ENCODE peak calls at places on chromosomes 5 and 9, in nine cellular contexts. T is SK-N-MC, H is prostate gland, V is SK-N-SH, W is H1, Y is stomach, A is K562, M is HepG2, K is HCT116. J is an unnamed sample.

GRCh38 chr9:98216391-98216790 is 24.0 kb upstream of the CORO2A start:
- DNase-seq in T (no peak), H (no peak), V (no peak), W (no peak), Y (no peak), A (no peak), M (no peak), K (no peak), J (peak)

GRCh38 chr9:110307191-110307590 is 30.5 kb downstream of the TXNDC8 start:
- DNase-seq in T (no peak), H (no peak), V (no peak), W (no peak), Y (no peak), A (no peak), M (no peak), K (no peak), J (no peak)

GRCh38 chr9:98191615-98192502 is 578 bp downstream of the CORO2A start:
- DNase-seq in T (no peak), H (peak), V (peak), W (peak), Y (peak), A (peak), M (no peak), K (no peak), J (peak)

GRCh38 chr9:119365291-119366027 is 3.8 kb downstream of the BRINP1 start:
- DNase-seq in T (peak), H (peak), V (peak), W (peak), Y (no peak), A (peak), M (peak), K (no peak), J (no peak)

GRCh38 chr9:26483991-26484390 is 408.6 kb downstream of the CAAP1 start:
- DNase-seq in T (no peak), H (no peak), V (no peak), W (no peak), Y (no peak), A (no peak), M (no peak), K (no peak), J (no peak)

GRCh38 chr9:2126331-2126789 is 111.2 kb downstream of the SMARCA2 start:
- DNase-seq in T (no peak), H (no peak), V (no peak), W (no peak), Y (no peak), A (no peak), M (no peak), K (no peak), J (no peak)

GRCh38 chr9:91843623-91844111 is 106.4 kb downstream of the ROR2 start:
- DNase-seq in T (no peak), H (no peak), V (peak), W (no peak), Y (peak), A (no peak), M (no peak), K (no peak), J (peak)

GRCh38 chr9:135992486-135993408 is 31.6 kb upstream of the UBAC1 start:
- DNase-seq in T (no peak), H (peak), V (peak), W (peak), Y (peak), A (peak), M (peak), K (no peak), J (peak)

GRCh38 chr9:19994296-19994695 is 205.5 kb upstream of the SLC24A2 start:
- DNase-seq in T (no peak), H (no peak), V (no peak), W (no peak), Y (no peak), A (no peak), M (no peak), K (no peak), J (no peak)

GRCh38 chr5:103561670-103562069 is 919 bp downstream of the NUDT12 start:
- DNase-seq in T (no peak), H (no peak), V (no peak), W (no peak), Y (no peak), A (peak), M (no peak), K (no peak), J (no peak)

GRCh38 chr5:128081111-128081865 is 2.3 kb upstream of the SLC12A2 start:
- DNase-seq in T (no peak), H (no peak), V (peak), W (no peak), Y (no peak), A (peak), M (no peak), K (peak), J (no peak)

GRCh38 chr5:53262348-53262970 is 152.9 kb upstream of the MOCS2 start:
- DNase-seq in T (no peak), H (no peak), V (peak), W (no peak), Y (peak), A (peak), M (peak), K (peak), J (no peak)

GRCh38 chr5:181211208-181211607 is 6.2 kb upstream of the TRIM7 start:
- DNase-seq in T (no peak), H (no peak), V (no peak), W (no peak), Y (no peak), A (no peak), M (no peak), K (no peak), J (no peak)

GRCh38 chr5:14292766-14293165 is 149.6 kb downstream of the TRIO start:
- DNase-seq in T (no peak), H (no peak), V (no peak), W (no peak), Y (no peak), A (no peak), M (no peak), K (no peak), J (no peak)

GRCh38 chr5:88825782-88826110 is 57.2 kb downstream of the MEF2C start:
- DNase-seq in T (no peak), H (no peak), V (no peak), W (no peak), Y (no peak), A (no peak), M (no peak), K (no peak), J (no peak)

GRCh38 chr9:115668506-115668905 is 485.1 kb upstream of the PAPPA start:
- DNase-seq in T (no peak), H (no peak), V (no peak), W (no peak), Y (no peak), A (no peak), M (no peak), K (no peak), J (no peak)

GRCh38 chr9:134634667-134635230 is 6.9 kb upstream of the COL5A1 start:
- DNase-seq in T (no peak), H (no peak), V (no peak), W (no peak), Y (no peak), A (no peak), M (no peak), K (no peak), J (peak)

GRCh38 chr9:14831661-14832060 is 78.6 kb downstream of the FREM1 start:
- DNase-seq in T (no peak), H (no peak), V (no peak), W (no peak), Y (no peak), A (no peak), M (no peak), K (no peak), J (no peak)

GRCh38 chr9:135506327-135507103 is 6.0 kb downstream of the MRPS2 start:
- DNase-seq in T (no peak), H (no peak), V (peak), W (peak), Y (no peak), A (peak), M (no peak), K (no peak), J (peak)

GRCh38 chr5:144194148-144194547 is 23.5 kb downstream of the KCTD16 start:
- DNase-seq in T (no peak), H (no peak), V (no peak), W (no peak), Y (no peak), A (no peak), M (no peak), K (no peak), J (no peak)

GRCh38 chr9:99192786-99193465 is 28.8 kb downstream of the ALG2 start:
- DNase-seq in T (no peak), H (no peak), V (no peak), W (no peak), Y (no peak), A (no peak), M (no peak), K (no peak), J (no peak)

GRCh38 chr5:129664336-129664937 is 83.5 kb upstream of the MINAR2 start:
- DNase-seq in T (peak), H (no peak), V (peak), W (peak), Y (peak), A (peak), M (peak), K (peak), J (no peak)

GRCh38 chr5:171336486-171337206 is 27.6 kb downstream of the TLX3 start:
- DNase-seq in T (no peak), H (no peak), V (no peak), W (peak), Y (peak), A (no peak), M (no peak), K (peak), J (peak)

GRCh38 chr9:110257097-110257955 is 1.0 kb upstream of the TXN start:
- DNase-seq in T (no peak), H (peak), V (no peak), W (no peak), Y (peak), A (no peak), M (peak), K (no peak), J (peak)

GRCh38 chr5:6822556-6823343 is 109.5 kb downstream of the TENT4A start:
- DNase-seq in T (no peak), H (no peak), V (no peak), W (no peak), Y (no peak), A (no peak), M (no peak), K (no peak), J (no peak)

GRCh38 chr9:10411272-10411671 is 201.5 kb downstream of the PTPRD start:
- DNase-seq in T (no peak), H (no peak), V (no peak), W (no peak), Y (no peak), A (no peak), M (no peak), K (no peak), J (no peak)

GRCh38 chr9:70823284-70823683 is 298.1 kb downstream of the TRPM3 start:
- DNase-seq in T (no peak), H (no peak), V (no peak), W (no peak), Y (no peak), A (no peak), M (no peak), K (no peak), J (no peak)

GRCh38 chr5:142000709-142001484 is 11.9 kb downstream of the GNPDA1 start:
- DNase-seq in T (no peak), H (no peak), V (no peak), W (peak), Y (no peak), A (peak), M (peak), K (no peak), J (no peak)

GRCh38 chr5:134550271-134551214 is 25.1 kb downstream of the JADE2 start:
- DNase-seq in T (no peak), H (no peak), V (no peak), W (no peak), Y (peak), A (no peak), M (no peak), K (no peak), J (no peak)
- H3K27ac ChIP-seq in T (no peak), H (no peak), V (no peak), W (no peak), Y (peak), A (no peak), M (no peak), K (no peak), J (peak)

DNA sequence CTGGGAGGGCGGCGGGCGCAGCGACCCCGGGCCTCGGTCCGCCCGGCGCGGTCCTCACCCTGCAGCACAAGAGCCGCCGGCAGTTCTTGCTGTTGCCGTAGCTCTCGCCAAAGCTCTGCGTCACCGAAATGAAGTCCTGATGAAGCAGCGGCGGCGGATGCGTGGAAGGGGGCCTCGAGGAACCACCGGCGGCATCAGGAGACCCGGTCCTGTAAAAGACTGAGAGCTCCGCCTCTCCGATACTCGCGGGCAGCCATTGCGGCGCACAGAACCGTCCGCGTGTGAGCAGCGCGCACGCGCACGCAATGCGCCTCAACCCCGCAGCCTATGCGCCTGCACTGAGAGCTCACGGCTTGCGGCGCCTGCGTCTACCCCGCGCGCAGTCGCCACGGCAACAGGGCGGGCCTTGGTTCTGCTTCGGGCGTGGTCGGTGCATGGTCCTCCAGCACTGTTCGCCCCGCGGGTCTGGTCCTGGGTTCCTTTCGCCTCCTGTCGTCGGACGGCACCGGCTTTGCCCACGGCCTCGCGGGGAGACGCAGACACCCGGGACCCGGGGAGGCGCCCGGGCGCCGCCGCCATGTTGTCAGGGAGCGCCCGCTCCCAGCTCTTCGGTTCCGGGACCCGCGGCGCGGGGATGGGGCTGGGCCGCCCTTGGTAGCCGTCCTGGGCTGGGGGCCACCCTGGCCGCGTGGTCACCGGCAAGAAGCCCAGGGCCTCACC is 9.3 kb upstream of the GRIN1 start:
- DNase-seq in T (peak), H (peak), V (peak), W (peak), Y (peak), A (peak), M (peak), K (peak), J (peak)
- TF ChIP-seq POLR2AphosphoS5 in T (peak), H (peak), V (peak), W (peak), Y (peak), A (peak), M (peak), K (peak), J (peak)

DNA sequence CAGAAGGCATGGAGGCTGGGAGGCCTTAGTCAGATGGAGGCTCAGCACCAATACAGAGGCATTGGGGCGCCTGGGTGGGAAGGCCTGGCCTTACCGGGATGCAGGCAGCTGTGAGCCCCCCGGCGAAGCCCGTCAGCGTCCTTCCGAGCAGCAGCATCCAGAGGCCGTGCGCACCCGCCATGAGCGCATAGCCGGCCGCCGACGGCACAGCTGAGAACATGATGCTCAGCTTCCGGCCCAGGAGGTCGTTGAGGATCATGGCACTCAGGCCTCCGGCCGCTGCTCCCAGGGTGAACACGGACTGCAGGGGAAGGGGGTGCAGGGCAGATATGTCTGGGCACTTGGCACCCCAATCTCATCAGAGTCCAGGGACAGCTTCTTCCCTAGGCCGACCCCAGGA is 2.0 kb downstream of the SLC2A6 start:
- DNase-seq in T (no peak), H (no peak), V (no peak), W (no peak), Y (no peak), A (no peak), M (no peak), K (no peak), J (no peak)
- H3K4me3 ChIP-seq in T (no peak), H (no peak), V (no peak), W (no peak), Y (no peak), A (no peak), M (no peak), K (no peak), J (no peak)

DNA sequence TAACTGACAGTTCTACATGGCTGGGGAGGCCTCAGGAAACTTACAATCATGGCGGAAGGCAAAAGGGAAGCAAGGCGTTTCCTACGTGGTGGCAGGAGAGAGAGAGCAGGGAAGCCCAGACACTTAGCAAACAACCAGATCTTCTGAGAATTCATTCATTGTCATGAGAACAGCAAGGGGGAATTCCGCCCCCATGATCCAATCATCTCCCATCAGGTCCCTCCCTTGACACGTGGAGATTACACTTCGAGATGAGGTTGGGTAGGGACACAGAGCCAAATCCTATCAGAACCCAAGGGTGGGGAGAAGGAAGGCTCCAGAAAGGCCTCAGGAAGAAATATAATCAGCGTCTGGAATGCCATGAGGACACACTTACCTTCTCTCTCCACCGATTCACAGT is 34.3 kb downstream of the KIF4B start:
- DNase-seq in T (no peak), H (no peak), V (no peak), W (peak), Y (no peak), A (no peak), M (no peak), K (no peak), J (no peak)
- H3K27ac ChIP-seq in T (peak), H (no peak), V (no peak), W (no peak), Y (no peak), A (no peak), M (no peak), K (no peak), J (no peak)

GRCh38 chr5:176391479-176391878 is 2.9 kb downstream of the HIGD2A start:
- DNase-seq in T (no peak), H (no peak), V (no peak), W (no peak), Y (no peak), A (no peak), M (no peak), K (no peak), J (peak)
- TF ChIP-seq POLR2AphosphoS5 in T (no peak), H (no peak), V (no peak), W (no peak), Y (no peak), A (no peak), M (no peak), K (no peak), J (no peak)

DNA sequence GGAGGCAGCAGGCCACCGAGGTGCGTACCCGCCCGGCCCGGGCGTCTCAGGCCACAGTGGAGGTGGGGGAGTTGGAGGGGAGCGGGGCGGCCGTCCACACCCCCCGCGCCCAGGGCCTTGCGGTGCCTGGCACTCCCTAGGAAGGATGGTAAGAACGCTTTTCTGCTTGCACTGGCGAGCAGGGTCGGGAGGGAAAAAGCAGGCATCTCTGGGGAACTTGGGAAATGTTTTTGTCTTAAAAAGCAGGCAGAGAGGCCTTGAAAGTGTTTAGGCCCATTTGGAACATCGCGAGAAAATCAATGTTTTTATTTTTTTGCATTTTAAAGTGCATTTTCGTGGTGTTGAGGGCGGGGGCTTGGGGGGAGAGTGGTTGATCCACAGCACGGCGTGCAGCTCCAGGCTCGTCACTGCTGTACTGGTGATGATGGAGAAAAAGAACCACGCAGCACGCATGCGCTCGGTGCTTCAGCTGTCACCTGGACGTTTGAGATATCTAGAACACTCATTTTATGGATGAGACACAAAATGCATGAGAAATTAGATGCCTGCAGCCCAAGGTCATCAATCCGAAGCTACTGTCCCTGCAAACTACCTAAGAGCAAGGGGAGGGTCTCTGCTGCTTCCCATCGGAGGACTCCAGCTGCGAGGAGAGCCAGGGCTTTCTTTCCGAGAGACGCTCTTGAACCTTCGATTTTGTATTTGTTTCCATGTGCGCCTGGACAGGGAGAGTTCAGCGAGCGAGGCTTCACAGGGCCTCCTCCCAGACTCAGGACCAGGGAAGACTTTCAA is 2.2 kb downstream of the DMRT2 start:
- DNase-seq in T (no peak), H (no peak), V (no peak), W (no peak), Y (no peak), A (no peak), M (no peak), K (no peak), J (no peak)
- H3K4me3 ChIP-seq in T (no peak), H (peak), V (no peak), W (peak), Y (peak), A (no peak), M (no peak), K (no peak), J (peak)

GRCh38 chr9:114037961-114038723 is 40.0 kb downstream of the AMBP start:
- DNase-seq in T (no peak), H (peak), V (no peak), W (peak), Y (no peak), A (no peak), M (no peak), K (no peak), J (peak)

GRCh38 chr9:114037249-114037648 is 40.9 kb downstream of the AMBP start:
- DNase-seq in T (no peak), H (peak), V (no peak), W (peak), Y (no peak), A (no peak), M (no peak), K (no peak), J (peak)

GRCh38 chr9:114035845-114036785 is 42.0 kb downstream of the AMBP start:
- DNase-seq in T (no peak), H (peak), V (no peak), W (peak), Y (no peak), A (no peak), M (no peak), K (no peak), J (peak)

GRCh38 chr9:114039484-114039883 is 38.6 kb downstream of the AMBP start:
- DNase-seq in T (no peak), H (peak), V (no peak), W (peak), Y (no peak), A (no peak), M (no peak), K (no peak), J (peak)

GRCh38 chr9:114038724-114039313 is 39.3 kb downstream of the AMBP start:
- DNase-seq in T (no peak), H (no peak), V (no peak), W (peak), Y (no peak), A (no peak), M (no peak), K (no peak), J (no peak)
- H3K27ac ChIP-seq in T (no peak), H (no peak), V (no peak), W (no peak), Y (no peak), A (no peak), M (no peak), K (no peak), J (no peak)

GRCh38 chr9:16363916-16364315 is 506.6 kb downstream of the BNC2 start:
- DNase-seq in T (no peak), H (no peak), V (no peak), W (no peak), Y (no peak), A (no peak), M (no peak), K (no peak), J (no peak)

GRCh38 chr9:16361939-16362338 is 508.5 kb downstream of the BNC2 start:
- DNase-seq in T (no peak), H (no peak), V (no peak), W (no peak), Y (no peak), A (no peak), M (no peak), K (no peak), J (no peak)

GRCh38 chr9:16363073-16363781 is 507.2 kb downstream of the BNC2 start:
- DNase-seq in T (no peak), H (no peak), V (no peak), W (no peak), Y (no peak), A (no peak), M (no peak), K (no peak), J (no peak)

GRCh38 chr9:16361118-16361517 is 509.4 kb downstream of the BNC2 start:
- DNase-seq in T (no peak), H (no peak), V (no peak), W (no peak), Y (no peak), A (no peak), M (no peak), K (no peak), J (no peak)

GRCh38 chr9:16364347-16364746 is 506.1 kb downstream of the BNC2 start:
- DNase-seq in T (no peak), H (no peak), V (no peak), W (no peak), Y (no peak), A (no peak), M (no peak), K (no peak), J (no peak)
- TF ChIP-seq POLR2AphosphoS5 in T (no peak), H (no peak), V (no peak), W (no peak), Y (no peak), A (no peak), M (no peak), K (no peak), J (no peak)

J was measured in spleen.